ENCODE peak calls at places on chromosome 2, in nine cellular contexts. One of them, this sample, is unnamed.

GRCh38 chr2:23591111-23591510 is 206.1 kb downstream of the KLHL29 start:
- DNase-seq in stromal cell of bone marrow: no peak
- DNase-seq in endothelial cell: peak; percentile 35
- DNase-seq in OCI-M1: no peak
- DNase-seq in stimulated activated CD4-positive, alpha-beta T cell treated with anti-CD3 and anti-CD28 coated beads, TNF-alpha, amount 100 ng/mL, for 48 hours: no peak
- DNase-seq in fibroblast of the conjunctiva: no peak
- DNase-seq in fibroblast of villous mesenchyme: no peak
- DNase-seq in hypothalamus: no peak
- DNase-seq in NAMALWA: no peak
- DNase-seq in this sample: no peak

GRCh38 chr2:218039171-218039570 is 29.9 kb upstream of the RUFY4 start:
- DNase-seq in OCI-M1: no peak
- DNase-seq in fibroblast of villous mesenchyme: no peak
- DNase-seq in fibroblast of the conjunctiva: no peak
- DNase-seq in endothelial cell: no peak
- DNase-seq in NAMALWA: no peak
- DNase-seq in hypothalamus: no peak
- DNase-seq in stimulated activated CD4-positive, alpha-beta T cell treated with anti-CD3 and anti-CD28 coated beads, TNF-alpha, amount 100 ng/mL, for 48 hours: no peak
- DNase-seq in stromal cell of bone marrow: no peak
- DNase-seq in this sample: no peak

GRCh38 chr2:220569380-220569779 is 942.0 kb downstream of the SLC4A3 start:
- DNase-seq in fibroblast of the conjunctiva: no peak
- DNase-seq in NAMALWA: no peak
- DNase-seq in stimulated activated CD4-positive, alpha-beta T cell treated with anti-CD3 and anti-CD28 coated beads, TNF-alpha, amount 100 ng/mL, for 48 hours: no peak
- DNase-seq in fibroblast of villous mesenchyme: no peak
- DNase-seq in stromal cell of bone marrow: no peak
- DNase-seq in OCI-M1: no peak
- DNase-seq in endothelial cell: no peak
- DNase-seq in hypothalamus: no peak
- DNase-seq in this sample: no peak

GRCh38 chr2:50952596-50952995 is 79.3 kb downstream of the NRXN1 start:
- DNase-seq in stromal cell of bone marrow: peak; percentile 33
- DNase-seq in stimulated activated CD4-positive, alpha-beta T cell treated with anti-CD3 and anti-CD28 coated beads, TNF-alpha, amount 100 ng/mL, for 48 hours: no peak
- DNase-seq in hypothalamus: no peak
- DNase-seq in OCI-M1: no peak
- DNase-seq in NAMALWA: no peak
- DNase-seq in endothelial cell: no peak
- DNase-seq in fibroblast of villous mesenchyme: no peak
- DNase-seq in fibroblast of the conjunctiva: peak; percentile 32
- DNase-seq in this sample: peak; percentile 81

GRCh38 chr2:176178271-176178806 is 10.1 kb upstream of the HOXD1 start:
- DNase-seq in OCI-M1: no peak
- DNase-seq in endothelial cell: no peak
- DNase-seq in NAMALWA: no peak
- DNase-seq in hypothalamus: no peak
- DNase-seq in stimulated activated CD4-positive, alpha-beta T cell treated with anti-CD3 and anti-CD28 coated beads, TNF-alpha, amount 100 ng/mL, for 48 hours: no peak
- DNase-seq in stromal cell of bone marrow: no peak
- DNase-seq in fibroblast of villous mesenchyme: peak; percentile 31
- DNase-seq in fibroblast of the conjunctiva: no peak
- DNase-seq in this sample: no peak

GRCh38 chr2:84904717-84905174 is 710 bp upstream of the TMSB10 start:
- DNase-seq in fibroblast of villous mesenchyme: peak; percentile 72
- DNase-seq in stimulated activated CD4-positive, alpha-beta T cell treated with anti-CD3 and anti-CD28 coated beads, TNF-alpha, amount 100 ng/mL, for 48 hours: no peak
- DNase-seq in hypothalamus: peak; percentile 76
- DNase-seq in stromal cell of bone marrow: no peak
- DNase-seq in endothelial cell: peak; percentile 56
- DNase-seq in fibroblast of the conjunctiva: peak; percentile 58
- DNase-seq in OCI-M1: peak; percentile 81
- DNase-seq in NAMALWA: no peak
- DNase-seq in this sample: peak; percentile 77

GRCh38 chr2:1249897-1250687 is 163.2 kb upstream of the TPO start:
- DNase-seq in hypothalamus: no peak
- DNase-seq in stimulated activated CD4-positive, alpha-beta T cell treated with anti-CD3 and anti-CD28 coated beads, TNF-alpha, amount 100 ng/mL, for 48 hours: no peak
- DNase-seq in fibroblast of villous mesenchyme: no peak
- DNase-seq in fibroblast of the conjunctiva: no peak
- DNase-seq in endothelial cell: no peak
- DNase-seq in NAMALWA: no peak
- DNase-seq in stromal cell of bone marrow: no peak
- DNase-seq in OCI-M1: no peak
- DNase-seq in this sample: no peak

GRCh38 chr2:96665083-96665569 is 22.6 kb downstream of the FER1L5 start:
- DNase-seq in hypothalamus: peak; percentile 16
- DNase-seq in stromal cell of bone marrow: peak; percentile 96
- DNase-seq in stimulated activated CD4-positive, alpha-beta T cell treated with anti-CD3 and anti-CD28 coated beads, TNF-alpha, amount 100 ng/mL, for 48 hours: no peak
- DNase-seq in fibroblast of the conjunctiva: peak; percentile 96
- DNase-seq in OCI-M1: peak; percentile 5
- DNase-seq in endothelial cell: no peak
- DNase-seq in fibroblast of villous mesenchyme: peak; percentile 99
- DNase-seq in NAMALWA: no peak
- DNase-seq in this sample: peak; percentile 100

GRCh38 chr2:84033347-84033974 is 425.6 kb downstream of the SUCLG1 start:
- DNase-seq in endothelial cell: no peak
- DNase-seq in fibroblast of the conjunctiva: no peak
- DNase-seq in stimulated activated CD4-positive, alpha-beta T cell treated with anti-CD3 and anti-CD28 coated beads, TNF-alpha, amount 100 ng/mL, for 48 hours: no peak
- DNase-seq in NAMALWA: no peak
- DNase-seq in fibroblast of villous mesenchyme: no peak
- DNase-seq in hypothalamus: no peak
- DNase-seq in OCI-M1: peak; percentile 72
- DNase-seq in stromal cell of bone marrow: no peak
- DNase-seq in this sample: no peak

GRCh38 chr2:69567157-69567908 is 76.2 kb downstream of the AAK1 start:
- DNase-seq in NAMALWA: no peak
- DNase-seq in stromal cell of bone marrow: no peak
- DNase-seq in fibroblast of villous mesenchyme: no peak
- DNase-seq in fibroblast of the conjunctiva: peak; percentile 33
- DNase-seq in OCI-M1: no peak
- DNase-seq in stimulated activated CD4-positive, alpha-beta T cell treated with anti-CD3 and anti-CD28 coated beads, TNF-alpha, amount 100 ng/mL, for 48 hours: no peak
- DNase-seq in endothelial cell: no peak
- DNase-seq in hypothalamus: no peak
- DNase-seq in this sample: no peak

GRCh38 chr2:9102861-9103662 is 99.6 kb upstream of the MBOAT2 start:
- DNase-seq in OCI-M1: no peak
- DNase-seq in hypothalamus: no peak
- DNase-seq in NAMALWA: no peak
- DNase-seq in endothelial cell: no peak
- DNase-seq in stromal cell of bone marrow: no peak
- DNase-seq in fibroblast of villous mesenchyme: peak; percentile 75
- DNase-seq in fibroblast of the conjunctiva: no peak
- DNase-seq in stimulated activated CD4-positive, alpha-beta T cell treated with anti-CD3 and anti-CD28 coated beads, TNF-alpha, amount 100 ng/mL, for 48 hours: no peak
- DNase-seq in this sample: no peak

GRCh38 chr2:227933891-227934290 is 62.5 kb downstream of the DAW1 start:
- DNase-seq in stimulated activated CD4-positive, alpha-beta T cell treated with anti-CD3 and anti-CD28 coated beads, TNF-alpha, amount 100 ng/mL, for 48 hours: no peak
- DNase-seq in fibroblast of villous mesenchyme: no peak
- DNase-seq in hypothalamus: no peak
- DNase-seq in NAMALWA: no peak
- DNase-seq in endothelial cell: no peak
- DNase-seq in OCI-M1: no peak
- DNase-seq in fibroblast of the conjunctiva: no peak
- DNase-seq in stromal cell of bone marrow: no peak
- DNase-seq in this sample: no peak